ENCODE peak calls at places on chromosome 22, in ten cellular contexts. U is HEK293T; X is astrocyte of the spinal cord; J is germinal center; P is body of pancreas; A is RCC 7860; H is sciatic nerve; Q is NCI-H460; E is GM13977; T is activated CD8-positive, alpha-beta memory T cell treated with anti-CD3 and anti-CD28 coated beads, Interleukin-2, amount 50 U/mL, for 48 hours. L is an unnamed sample.
A peak's percentile ranks its signal among the peaks of the same experiment; 100 is the strongest.

GRCh38 chr22:45997077-45997774 is 20.3 kb upstream of the WNT7B start:
- DNase-seq in H (peak; percentile 90), U (no peak), A (peak; percentile 90), P (peak; percentile 73), T (no peak), E (peak; percentile 68), X (peak; percentile 98), J (no peak), Q (no peak), L (peak; percentile 89)

GRCh38 chr22:42621505-42622002 is 6.9 kb upstream of the POLDIP3 start:
- DNase-seq in X (peak; percentile 56), T (peak; percentile 77), J (peak; percentile 85), U (peak; percentile 88), E (peak; percentile 91), H (no peak), A (peak; percentile 44), P (peak; percentile 69), Q (peak; percentile 47), L (peak; percentile 88)

GRCh38 chr22:46090051-46090591 is 60.2 kb upstream of the PPARA start:
- DNase-seq in J (no peak), E (no peak), T (no peak), Q (no peak), H (peak; percentile 75), X (no peak), U (no peak), P (peak; percentile 94), A (no peak), L (peak; percentile 65)

GRCh38 chr22:17106161-17106784 is 14.9 kb downstream of the TMEM121B start:
- DNase-seq in J (no peak), E (no peak), Q (no peak), H (no peak), U (no peak), A (no peak), P (no peak), X (no peak), T (no peak), L (peak; percentile 31)

GRCh38 chr22:29973269-29973668 is 90.3 kb downstream of the MTMR3 start:
- DNase-seq in Q (no peak), P (no peak), H (no peak), A (no peak), J (no peak), T (no peak), X (no peak), E (no peak), U (no peak), L (no peak)

GRCh38 chr22:19129871-19130270 is 1.2 kb upstream of the TSSK2 start:
- DNase-seq in A (no peak), U (no peak), X (no peak), E (no peak), P (no peak), T (no peak), H (no peak), J (no peak), Q (no peak), L (no peak)

GRCh38 chr22:40592352-40593113 is 44.0 kb downstream of the MRTFA start:
- DNase-seq in P (no peak), Q (no peak), U (no peak), E (no peak), T (no peak), X (no peak), A (no peak), J (peak; percentile 30), H (no peak), L (no peak)

GRCh38 chr22:17085277-17086091 is 684 bp downstream of the IL17RA start:
- DNase-seq in P (peak; percentile 47), A (no peak), Q (no peak), T (peak; percentile 70), U (peak; percentile 38), E (no peak), J (peak; percentile 29), H (peak; percentile 68), X (no peak), L (peak; percentile 83)

GRCh38 chr22:26648011-26648497 is 9.3 kb upstream of the MIAT start:
- DNase-seq in J (no peak), E (no peak), U (no peak), T (peak; percentile 70), X (no peak), Q (no peak), A (no peak), P (no peak), H (no peak), L (no peak)

GRCh38 chr22:20807315-20807752 is 33.4 kb downstream of the SERPIND1 start:
- DNase-seq in J (no peak), A (peak; percentile 79), X (peak; percentile 78), H (no peak), E (no peak), T (no peak), P (no peak), U (no peak), Q (peak; percentile 49), L (no peak)

GRCh38 chr22:48340727-48341709 is 1486.7 kb downstream of the BRD1 start:
- DNase-seq in J (no peak), U (no peak), Q (no peak), X (no peak), P (no peak), E (no peak), T (no peak), H (no peak), A (no peak), L (no peak)

GRCh38 chr22:41762980-41763779 is 37.3 kb upstream of the CCDC134 start:
- DNase-seq in H (peak; percentile 42), E (peak; percentile 53), A (no peak), P (no peak), T (peak; percentile 67), J (peak; percentile 45), Q (no peak), U (peak; percentile 71), X (no peak), L (no peak)

GRCh38 chr22:26474687-26475086 is 8.9 kb downstream of the HPS4 start:
- DNase-seq in T (no peak), U (no peak), E (no peak), A (peak; percentile 72), P (no peak), J (no peak), H (no peak), Q (no peak), X (peak; percentile 5), L (no peak)

GRCh38 chr22:19085233-19086043 is 36.8 kb downstream of the DGCR2 start:
- DNase-seq in A (no peak), E (peak; percentile 69), H (no peak), U (peak; percentile 62), Q (peak; percentile 26), P (peak; percentile 41), X (peak; percentile 23), J (peak; percentile 30), T (peak; percentile 38), L (peak; percentile 13)

GRCh38 chr22:19224557-19224956 is 46.0 kb upstream of the SLC25A1 start:
- DNase-seq in T (no peak), J (no peak), Q (no peak), X (no peak), E (no peak), P (no peak), U (no peak), A (no peak), H (no peak), L (no peak)

GRCh38 chr22:50522208-50522805 is 3.1 kb downstream of the SCO2 start:
- DNase-seq in P (no peak), T (no peak), X (no peak), A (no peak), U (no peak), J (no peak), E (no peak), H (no peak), Q (no peak), L (no peak)

GRCh38 chr22:40021401-40022000 is 26.7 kb downstream of the FAM83F start:
- DNase-seq in J (no peak), Q (no peak), T (no peak), X (no peak), H (no peak), P (no peak), A (no peak), U (no peak), E (no peak), L (no peak)

GRCh38 chr22:47355776-47356432 is 593.5 kb downstream of the TBC1D22A start:
- DNase-seq in J (no peak), H (peak; percentile 51), A (no peak), Q (no peak), U (no peak), E (no peak), T (peak; percentile 20), X (no peak), P (no peak), L (no peak)

GRCh38 chr22:47837703-47838102 is 1075.3 kb downstream of the TBC1D22A start:
- DNase-seq in X (no peak), J (no peak), A (no peak), P (no peak), H (no peak), U (no peak), E (no peak), T (no peak), Q (peak; percentile 14), L (no peak)

GRCh38 chr22:30015229-30015797 is 65.0 kb upstream of the HORMAD2 start:
- DNase-seq in E (no peak), H (no peak), X (no peak), A (no peak), U (no peak), J (no peak), T (no peak), Q (no peak), P (no peak), L (no peak)

GRCh38 chr22:41561788-41562187 is 978 bp downstream of the CSDC2 start:
- DNase-seq in J (no peak), E (no peak), H (no peak), X (no peak), Q (no peak), A (no peak), U (no peak), P (peak; percentile 83), T (no peak), L (no peak)

GRCh38 chr22:36349726-36350125 is 38.0 kb downstream of the MYH9 start:
- DNase-seq in J (no peak), P (no peak), X (peak; percentile 83), A (no peak), U (no peak), Q (no peak), T (no peak), E (no peak), H (no peak), L (no peak)

GRCh38 chr22:36334081-36334831 is 53.5 kb downstream of the MYH9 start:
- DNase-seq in E (no peak), U (no peak), X (no peak), J (no peak), A (no peak), Q (no peak), P (no peak), H (no peak), T (peak; percentile 74), L (no peak)

GRCh38 chr22:30978304-30978962 is 9.4 kb downstream of the TUG1 start:
- DNase-seq in H (no peak), E (no peak), A (no peak), Q (no peak), U (no peak), J (no peak), P (no peak), X (no peak), T (no peak), L (no peak)

GRCh38 chr22:22893891-22894739 is 6.5 kb downstream of the IGLL5 start:
- DNase-seq in Q (no peak), H (peak; percentile 28), J (no peak), T (peak; percentile 45), U (no peak), P (no peak), E (no peak), A (no peak), X (no peak), L (peak; percentile 54)

GRCh38 chr22:25364281-25364680 is 144.8 kb downstream of the CRYBB2 start:
- DNase-seq in H (peak; percentile 37), X (no peak), A (no peak), P (peak; percentile 10), E (no peak), U (no peak), Q (no peak), T (no peak), J (no peak), L (peak; percentile 46)